ENCODE peak calls at places on chromosomes 1 and 21, in five cellular contexts. N, Y, S, M and W are unnamed samples.

GRCh38 chr1:28508435-28508754 is 2.6 kb downstream of the RCC1 start:
- DNase-seq in Y (no peak), M (no peak), S (no peak), N (no peak), W (no peak)

GRCh38 chr1:185426761-185427698 is 110.0 kb upstream of the IVNS1ABP start:
- DNase-seq in M (no peak), N (no peak), Y (no peak), S (no peak), W (no peak)

GRCh38 chr1:165896277-165896676 is 68.9 kb downstream of the UCK2 start:
- DNase-seq in Y (no peak), N (no peak), S (no peak), M (no peak), W (no peak)

GRCh38 chr1:207672525-207673130 is 27.7 kb downstream of the CR1L start:
- DNase-seq in M (no peak), S (peak), N (peak), Y (peak), W (peak)

GRCh38 chr1:231383159-231383855 is 38.8 kb downstream of the EGLN1 start:
- DNase-seq in S (no peak), Y (no peak), N (no peak), M (no peak), W (no peak)

GRCh38 chr21:44844256-44844655 is 26.4 kb upstream of the SUMO3 start:
- DNase-seq in N (no peak), S (no peak), M (no peak), Y (no peak), W (no peak)

GRCh38 chr1:194342484-194343262 is 1156.3 kb upstream of the B3GALT2 start:
- DNase-seq in M (no peak), S (peak), Y (no peak), N (no peak), W (no peak)

GRCh38 chr1:204828352-204828850 is 42.3 kb upstream of the NFASC start:
- DNase-seq in S (peak), N (peak), Y (peak), M (no peak), W (peak)

GRCh38 chr1:234186037-234186688 is 187.1 kb upstream of the COA6 start:
- DNase-seq in N (no peak), M (no peak), S (no peak), Y (no peak), W (no peak)

GRCh38 chr1:33142483-33143065 is 39.3 kb downstream of the TRIM62 start:
- DNase-seq in S (no peak), M (no peak), N (no peak), Y (no peak), W (no peak)

GRCh38 chr21:44509539-44509938 is 30.5 kb downstream of the KRTAP10-1 start:
- DNase-seq in M (no peak), Y (peak), N (peak), S (no peak), W (peak)

GRCh38 chr1:41891403-41891896 is 27.3 kb downstream of the HIVEP3 start:
- DNase-seq in M (no peak), Y (peak), N (peak), S (no peak), W (no peak)

GRCh38 chr1:205263580-205264190 is 35.9 kb downstream of the TMCC2 start:
- DNase-seq in Y (no peak), N (no peak), M (no peak), S (no peak), W (no peak)

GRCh38 chr1:183461350-183461749 is 10.9 kb upstream of the SMG7 start:
- DNase-seq in M (no peak), S (no peak), Y (no peak), N (peak), W (peak)

GRCh38 chr1:42940851-42941639 is 17.6 kb downstream of the SLC2A1 start:
- DNase-seq in M (no peak), Y (no peak), N (no peak), S (no peak), W (no peak)

GRCh38 chr1:212470059-212470458 is 37.3 kb downstream of the NENF start:
- DNase-seq in S (no peak), Y (peak), M (peak), N (peak), W (no peak)

GRCh38 chr1:56148466-56149193 is 430.7 kb downstream of the PLPP3 start:
- DNase-seq in N (no peak), S (no peak), M (no peak), Y (no peak), W (no peak)

GRCh38 chr1:63000508-63000907 is 216.6 kb downstream of the ATG4C start:
- DNase-seq in N (no peak), M (no peak), S (no peak), Y (no peak), W (no peak)

GRCh38 chr1:62993844-62994243 is 209.9 kb downstream of the ATG4C start:
- DNase-seq in S (no peak), Y (no peak), N (no peak), M (no peak), W (no peak)

GRCh38 chr1:62995173-62995572 is 211.2 kb downstream of the ATG4C start:
- DNase-seq in N (no peak), Y (no peak), M (no peak), S (no peak), W (no peak)

GRCh38 chr1:62997849-62998248 is 213.9 kb downstream of the ATG4C start:
- DNase-seq in M (no peak), N (no peak), Y (no peak), S (no peak), W (no peak)
- TF ChIP-seq POLR2AphosphoS5 in M (no peak), N (no peak), Y (no peak), S (no peak), W (no peak)

DNA sequence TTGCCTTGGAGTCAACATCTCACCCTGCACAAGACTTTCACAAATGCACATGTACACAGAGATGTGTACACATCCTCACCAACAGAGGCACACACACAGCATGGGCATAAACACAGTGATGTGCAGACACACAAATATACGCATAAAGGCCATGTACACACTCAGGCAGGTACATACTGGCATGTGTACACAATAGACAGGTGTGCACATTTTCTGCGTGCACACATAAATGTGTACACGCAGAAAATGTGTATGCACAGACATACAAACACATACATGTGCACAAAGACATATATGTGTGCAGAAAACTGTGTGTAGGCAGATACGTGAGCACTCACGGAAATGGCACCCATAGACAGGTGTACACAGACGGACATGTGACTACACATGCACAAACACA is 85.3 kb upstream of the ZBTB40 start:
- DNase-seq in M (no peak), S (no peak), N (no peak), Y (no peak), W (no peak)
- H3K27ac ChIP-seq in M (no peak), S (no peak), N (no peak), Y (no peak), W (no peak)

GRCh38 chr1:32031578-32032286 is 18.1 kb downstream of the KHDRBS1 start:
- DNase-seq in S (no peak), Y (no peak), M (no peak), N (no peak), W (no peak)
- TF ChIP-seq POLR2AphosphoS5 in S (no peak), Y (no peak), M (no peak), N (no peak), W (no peak)

GRCh38 chr1:13760921-13761320 is 60.9 kb downstream of the PRDM2 start:
- DNase-seq in Y (no peak), N (no peak), M (no peak), S (no peak), W (no peak)

GRCh38 chr1:13763264-13763663 is 63.3 kb downstream of the PRDM2 start:
- DNase-seq in M (no peak), Y (no peak), S (no peak), N (no peak), W (no peak)

GRCh38 chr1:13762642-13763041 is 62.7 kb downstream of the PRDM2 start:
- DNase-seq in S (no peak), Y (no peak), N (no peak), M (no peak), W (no peak)

GRCh38 chr1:13760340-13760739 is 60.4 kb downstream of the PRDM2 start:
- DNase-seq in N (no peak), Y (no peak), M (no peak), S (no peak), W (no peak)

DNA sequence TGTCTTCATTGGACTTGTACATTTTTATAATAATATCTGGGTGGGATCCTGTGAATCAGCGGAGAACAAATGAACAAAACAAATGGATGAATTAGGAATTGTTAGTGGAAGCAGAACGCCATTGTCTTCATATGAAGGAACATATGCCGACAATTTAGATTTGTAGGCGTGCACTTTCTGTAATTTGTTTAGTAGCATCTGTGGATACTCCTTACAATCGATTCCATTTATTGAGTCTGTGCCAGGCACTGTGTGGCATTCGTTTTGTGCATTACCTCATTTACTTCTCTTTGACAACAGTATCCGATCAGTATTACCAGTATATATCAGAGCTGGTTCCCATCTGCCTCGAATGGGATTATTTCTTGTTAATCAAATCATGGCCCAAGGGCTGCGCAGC is 61.9 kb downstream of the PRDM2 start:
- DNase-seq in Y (no peak), N (no peak), S (no peak), M (no peak), W (no peak)
- H3K27ac ChIP-seq in Y (no peak), N (no peak), S (no peak), M (no peak), W (no peak)

GRCh38 chr1:156456625-156457465 is 43.7 kb downstream of the MEF2D start:
- DNase-seq in Y (peak), M (peak), N (peak), S (peak), W (peak)
- TF ChIP-seq POLR2AphosphoS5 in Y (peak), M (peak), N (peak), S (no peak), W (peak)

DNA sequence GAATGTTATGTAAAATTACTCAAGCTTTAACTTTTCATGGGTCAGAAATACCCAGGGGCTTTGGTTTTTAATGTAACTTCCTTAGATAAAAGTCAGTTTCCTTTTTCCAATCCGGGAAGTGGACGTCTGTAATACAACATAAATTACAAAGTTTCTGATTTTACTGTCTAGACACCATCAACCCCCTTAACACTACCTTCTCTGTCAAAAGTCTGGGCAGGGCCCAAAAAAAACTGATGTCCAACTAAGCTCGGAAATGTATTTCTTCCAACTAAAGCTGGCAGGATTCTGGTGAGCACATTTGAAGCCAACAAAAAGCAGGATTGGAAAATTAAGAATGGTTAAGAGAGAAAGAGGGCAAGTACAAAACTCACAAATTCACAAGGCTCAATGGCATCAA is 24.4 kb downstream of the DDAH1 start:
- DNase-seq in S (no peak), N (no peak), M (no peak), Y (no peak), W (no peak)
- H3K27ac ChIP-seq in S (no peak), N (no peak), M (no peak), Y (no peak), W (no peak)

DNA sequence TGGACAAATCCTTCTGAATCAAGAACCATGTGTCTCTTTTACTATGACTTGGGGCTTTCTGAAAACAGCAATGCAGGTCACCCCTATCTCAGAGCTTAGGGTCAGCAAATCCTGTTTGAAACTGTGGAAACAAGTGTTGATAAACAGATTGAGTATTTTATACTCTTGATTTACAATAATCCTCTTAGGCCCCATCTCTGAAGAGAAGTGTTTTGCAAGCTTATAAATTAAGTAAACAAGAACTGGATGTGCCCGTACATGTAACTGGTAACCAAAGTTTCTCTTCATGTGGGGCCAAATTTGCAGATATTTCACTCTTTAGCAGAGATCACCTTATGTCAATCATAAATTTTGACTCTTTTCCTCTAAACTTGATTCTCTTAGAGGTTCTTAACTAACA is 183.2 kb upstream of the HOOK1 start:
- DNase-seq in S (no peak), N (no peak), M (no peak), Y (no peak), W (no peak)
- TF ChIP-seq POLR2AphosphoS5 in S (no peak), N (peak), M (no peak), Y (peak), W (no peak)

DNA sequence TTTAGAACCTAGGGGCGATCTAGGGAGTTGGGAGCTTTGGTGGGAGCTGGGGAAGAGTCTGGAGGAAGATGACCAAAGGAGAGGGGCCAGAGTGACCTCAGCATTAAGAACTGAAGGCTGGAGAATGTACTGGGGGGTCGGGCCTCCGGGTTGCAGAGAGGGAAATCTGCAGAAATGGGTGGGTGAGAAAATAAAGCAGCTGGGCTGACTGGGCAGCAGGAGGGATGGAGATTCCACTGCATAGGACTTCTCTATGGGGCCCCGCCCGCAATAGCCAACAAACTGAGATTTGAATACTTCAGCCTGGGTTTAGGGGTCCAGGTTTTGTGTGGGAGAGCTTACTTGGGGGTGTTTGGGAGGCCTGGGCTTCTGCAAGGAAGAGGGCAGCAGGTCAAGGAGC is 1.6 kb upstream of the CRABP2 start:
- DNase-seq in N (no peak), S (no peak), M (no peak), Y (no peak), W (no peak)
- H3K27ac ChIP-seq in N (peak), S (no peak), M (peak), Y (peak), W (no peak)

DNA sequence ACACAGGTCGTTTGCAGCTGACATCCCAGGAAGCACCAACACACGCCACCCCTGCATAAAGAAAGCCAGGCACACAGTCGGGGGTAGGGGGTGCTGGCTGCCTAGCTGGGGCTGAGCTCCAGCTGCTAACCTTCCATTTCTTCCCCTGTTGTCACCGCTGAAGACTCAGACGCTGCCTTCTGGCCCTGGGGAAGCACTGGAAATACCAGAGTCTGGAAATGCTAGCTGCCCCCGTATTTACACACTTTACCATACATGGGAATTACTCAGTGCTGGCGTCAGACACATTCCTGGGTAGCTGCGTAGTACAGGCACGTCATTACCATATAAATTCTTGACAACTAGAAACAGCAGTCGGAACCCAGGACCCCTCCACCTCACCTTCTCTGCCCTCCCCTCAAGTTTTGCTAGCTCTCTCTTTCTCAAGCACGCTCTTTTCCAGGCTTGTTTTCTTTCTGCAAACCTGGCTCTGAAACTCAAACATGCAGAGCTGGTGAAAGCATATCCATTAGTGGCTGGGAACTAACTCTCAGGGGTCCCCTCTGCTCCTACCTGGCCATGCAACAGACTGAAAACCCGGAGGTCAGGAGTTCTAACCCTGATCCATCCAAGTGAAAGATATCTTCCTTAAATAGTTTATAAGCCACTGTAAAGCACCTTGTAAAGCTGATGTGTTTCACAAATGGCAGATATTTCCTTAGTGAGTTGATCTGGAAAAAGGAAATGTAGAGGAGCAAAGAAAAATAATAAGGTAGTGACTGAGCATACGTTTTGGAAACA is 3.3 kb downstream of the CSRP1 start:
- DNase-seq in M (no peak), S (no peak), Y (peak), N (peak), W (no peak)
- TF ChIP-seq POLR2AphosphoS5 in M (no peak), S (no peak), Y (peak), N (peak), W (no peak)

GRCh38 chr1:82565546-82565945 is 764.8 kb downstream of the ADGRL2 start:
- DNase-seq in N (no peak), S (no peak), Y (no peak), M (no peak), W (no peak)

GRCh38 chr1:82567308-82567707 is 766.6 kb downstream of the ADGRL2 start:
- DNase-seq in M (no peak), S (no peak), N (no peak), Y (no peak), W (no peak)

GRCh38 chr1:82562448-82562847 is 761.7 kb downstream of the ADGRL2 start:
- DNase-seq in M (no peak), Y (no peak), S (no peak), N (no peak), W (no peak)

GRCh38 chr1:82564338-82564737 is 763.6 kb downstream of the ADGRL2 start:
- DNase-seq in M (no peak), Y (no peak), S (no peak), N (no peak), W (no peak)

GRCh38 chr1:82565146-82565545 is 764.4 kb downstream of the ADGRL2 start:
- DNase-seq in M (no peak), S (no peak), Y (no peak), N (no peak), W (no peak)
- H3K27ac ChIP-seq in M (peak), S (no peak), Y (no peak), N (no peak), W (no peak)